ENCODE peak calls at places on chromosomes 16 and 17, in seven cellular contexts. Q, S, G, Y, J, P and B are unnamed samples.

GRCh38 chr17:79984045-79984840 is 51.4 kb downstream of the TBC1D16 start:
- DNase-seq in G (no peak), P (no peak), Y (no peak), Q (no peak), S (no peak), J (no peak), B (no peak)

GRCh38 chr17:60435244-60436170 is 13.2 kb downstream of the CHCT1 start:
- DNase-seq in J (peak; percentile 41), Y (peak; percentile 85), G (peak; percentile 87), P (peak; percentile 86), Q (peak; percentile 86), S (peak; percentile 31), B (peak; percentile 46)

GRCh38 chr17:13367154-13367553 is 234.6 kb downstream of the HS3ST3A1 start:
- DNase-seq in Y (no peak), P (no peak), G (no peak), J (no peak), Q (no peak), S (no peak), B (no peak)

GRCh38 chr17:46212634-46213435 is 19.6 kb upstream of the KANSL1 start:
- DNase-seq in S (no peak), G (peak; percentile 82), Q (no peak), J (peak; percentile 39), P (peak; percentile 76), Y (peak; percentile 77), B (peak; percentile 51)

GRCh38 chr17:74742153-74742515 is 5.1 kb downstream of the RAB37 start:
- DNase-seq in J (peak; percentile 60), Q (no peak), P (no peak), S (peak; percentile 69), Y (no peak), G (no peak), B (no peak)

GRCh38 chr16:77993586-77993985 is 28.8 kb upstream of the CLEC3A start:
- DNase-seq in Q (no peak), P (no peak), J (no peak), Y (no peak), G (no peak), S (no peak), B (no peak)

GRCh38 chr17:10171057-10171456 is 27.3 kb downstream of the GAS7 start:
- DNase-seq in Y (no peak), S (no peak), G (no peak), P (no peak), Q (no peak), J (no peak), B (no peak)

GRCh38 chr17:16314189-16314588 is 39.1 kb downstream of the CENPV start:
- DNase-seq in Q (no peak), S (no peak), J (no peak), Y (no peak), P (no peak), G (no peak), B (no peak)

GRCh38 chr17:73228748-73229236 is 32.9 kb downstream of the CPSF4L start:
- DNase-seq in J (peak; percentile 27), P (peak; percentile 63), Y (no peak), G (peak; percentile 88), Q (no peak), S (no peak), B (peak; percentile 20)

GRCh38 chr16:16029431-16030011 is 80.1 kb downstream of the ABCC1 start:
- DNase-seq in Y (no peak), S (no peak), P (no peak), J (no peak), Q (no peak), G (no peak), B (no peak)

GRCh38 chr17:12064395-12064794 is 43.7 kb downstream of the MAP2K4 start:
- DNase-seq in P (no peak), J (no peak), Q (no peak), G (no peak), S (no peak), Y (no peak), B (no peak)

GRCh38 chr16:25095636-25096035 is 15.9 kb upstream of the LCMT1 start:
- DNase-seq in S (no peak), G (no peak), Y (no peak), Q (no peak), J (no peak), P (no peak), B (no peak)

GRCh38 chr17:51563961-51564360 is 303.6 kb downstream of the UTP18 start:
- DNase-seq in J (no peak), Y (no peak), G (no peak), P (no peak), Q (no peak), S (no peak), B (no peak)

GRCh38 chr16:79004281-79004680 is 596.3 kb downstream of the MAF start:
- DNase-seq in S (no peak), G (no peak), Y (no peak), J (no peak), P (no peak), Q (no peak), B (no peak)

GRCh38 chr16:88195911-88196465 is 186.8 kb upstream of the ZNF469 start:
- DNase-seq in G (no peak), S (no peak), Q (no peak), P (no peak), J (no peak), Y (no peak), B (no peak)

GRCh38 chr17:18949566-18949965 is 2.4 kb upstream of the SLC5A10 start:
- DNase-seq in P (no peak), Q (no peak), S (no peak), Y (no peak), J (no peak), G (no peak), B (no peak)

GRCh38 chr16:430904-431303 is 5.5 kb downstream of the RAB11FIP3 start:
- DNase-seq in P (no peak), J (no peak), Y (no peak), G (no peak), S (no peak), Q (no peak), B (no peak)

GRCh38 chr16:17972460-17972943 is 364.0 kb downstream of the NPIPA8 start:
- DNase-seq in G (no peak), Q (no peak), S (no peak), P (no peak), J (no peak), Y (peak; percentile 88), B (no peak)

GRCh38 chr17:63773272-63774140 is at the start of gene CCDC47:
- DNase-seq in J (peak; percentile 89), G (peak; percentile 99), Q (peak; percentile 97), Y (peak; percentile 100), P (peak; percentile 100), S (peak; percentile 98), B (peak; percentile 93)

GRCh38 chr16:71846443-71846842 is 667 bp downstream of the ATXN1L start:
- DNase-seq in Q (peak; percentile 49), G (peak; percentile 19), S (no peak), Y (peak; percentile 27), J (no peak), P (no peak), B (no peak)

GRCh38 chr16:84406006-84406963 is 37.9 kb downstream of the ATP2C2 start:
- DNase-seq in G (no peak), Y (peak; percentile 78), J (no peak), P (no peak), Q (no peak), S (no peak), B (no peak)

GRCh38 chr17:333626-334396 is 18.8 kb downstream of the RPH3AL start:
- DNase-seq in J (no peak), P (no peak), G (no peak), Q (peak; percentile 69), Y (peak; percentile 87), S (no peak), B (no peak)

GRCh38 chr17:80871341-80871740 is 120.3 kb upstream of the CHMP6 start:
- DNase-seq in Y (no peak), P (no peak), S (no peak), J (no peak), G (no peak), Q (no peak), B (no peak)

GRCh38 chr17:4511199-4511932 is 12.7 kb downstream of the SPNS2 start:
- DNase-seq in G (no peak), Q (no peak), S (no peak), J (no peak), Y (no peak), P (no peak), B (no peak)

GRCh38 chr17:39769974-39770587 is 32.3 kb downstream of the GRB7 start:
- DNase-seq in P (peak; percentile 55), Q (no peak), J (no peak), Y (no peak), G (no peak), S (peak; percentile 84), B (no peak)

GRCh38 chr17:75517277-75517865 is 1.0 kb downstream of the TSEN54 start:
- DNase-seq in Q (no peak), P (no peak), Y (peak; percentile 66), S (no peak), G (no peak), J (no peak), B (no peak)

GRCh38 chr17:81888105-81888987 is 3.0 kb downstream of the ALYREF start:
- DNase-seq in S (no peak), G (no peak), Y (peak; percentile 14), J (no peak), P (no peak), Q (no peak), B (no peak)
- TF ChIP-seq TAF1 in S (no peak), G (no peak), Y (no peak), J (no peak), P (no peak), Q (no peak), B (no peak)

GRCh38 chr16:73093146-73094144 is 45.5 kb upstream of the ZFHX3 start:
- DNase-seq in G (no peak), Y (peak; percentile 35), J (no peak), P (no peak), Q (no peak), S (no peak), B (no peak)
- TF ChIP-seq TAF1 in G (no peak), Y (no peak), J (no peak), P (no peak), Q (no peak), S (no peak), B (no peak)

DNA sequence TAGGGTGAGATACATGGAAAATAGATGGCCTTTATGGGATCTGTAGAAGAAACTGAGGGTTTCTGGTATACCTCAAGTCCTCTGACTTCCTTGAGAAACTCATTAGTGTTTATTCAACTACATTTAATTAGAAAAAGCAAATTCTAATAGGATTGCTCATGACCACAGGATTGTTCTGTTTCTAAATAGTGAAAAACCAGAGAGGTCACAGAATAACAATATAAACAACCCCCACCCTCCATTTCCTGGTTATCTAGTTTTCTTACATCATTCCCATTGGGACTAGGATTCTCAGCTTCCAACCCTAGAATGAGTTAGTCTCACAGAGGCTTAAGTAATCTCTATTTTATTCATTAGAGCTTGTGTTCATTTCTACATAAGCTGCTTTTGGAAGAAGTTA is 30.0 kb downstream of the SF3B3 start:
- DNase-seq in Y (no peak), Q (no peak), G (no peak), S (no peak), J (no peak), P (no peak), B (no peak)
- TF ChIP-seq TAF1 in Y (no peak), Q (no peak), G (no peak), S (no peak), J (no peak), P (no peak), B (no peak)

GRCh38 chr17:47781397-47781796 is 40.2 kb downstream of the OSBPL7 start:
- DNase-seq in Q (no peak), P (no peak), J (no peak), Y (no peak), S (no peak), G (no peak), B (no peak)

GRCh38 chr17:47789611-47790520 is 31.7 kb downstream of the OSBPL7 start:
- DNase-seq in Y (peak; percentile 96), Q (peak; percentile 83), P (no peak), G (peak; percentile 66), S (no peak), J (no peak), B (no peak)

GRCh38 chr17:47791025-47791424 is 30.6 kb downstream of the OSBPL7 start:
- DNase-seq in P (no peak), Q (no peak), G (no peak), S (no peak), Y (no peak), J (no peak), B (no peak)

GRCh38 chr17:47785538-47786123 is 36.0 kb downstream of the OSBPL7 start:
- DNase-seq in S (no peak), Y (no peak), Q (peak; percentile 82), G (peak; percentile 67), J (no peak), P (peak; percentile 52), B (no peak)
- TF ChIP-seq TAF1 in S (no peak), Y (no peak), Q (no peak), G (no peak), J (no peak), P (no peak), B (no peak)